ENCODE peak calls at places on chromosomes 7 and 10, in five cellular contexts. Z is NCI-H510A treated with DMSO at 0.1 percent for 48 hours, P is hepatocyte, C is ovary, L is cerebellum. X is an unnamed sample.

GRCh38 chr7:107961399-107961798 is 41.6 kb downstream of the LAMB1 start:
- DNase-seq in C (peak), L (no peak), P (no peak), Z (no peak), X (no peak)

GRCh38 chr10:29618341-29619171 is 16.2 kb downstream of the SVIL start:
- DNase-seq in L (no peak), C (peak), P (peak), Z (peak), X (no peak)

GRCh38 chr7:98974906-98975816 is 96.8 kb downstream of the TRRAP start:
- DNase-seq in C (no peak), P (no peak), L (peak), Z (no peak), X (no peak)

GRCh38 chr7:91228927-91229326 is 35.3 kb upstream of the FZD1 start:
- DNase-seq in P (no peak), L (peak), Z (no peak), C (no peak), X (no peak)

GRCh38 chr7:151550601-151551286 is 31.0 kb upstream of the RHEB start:
- DNase-seq in L (no peak), C (no peak), P (peak), Z (peak), X (peak)

GRCh38 chr7:111012799-111013675 is 77.9 kb upstream of the LRRN3 start:
- DNase-seq in C (no peak), L (no peak), Z (no peak), P (no peak), X (no peak)

GRCh38 chr10:15211464-15211979 is 43.0 kb upstream of the NMT2 start:
- DNase-seq in C (no peak), L (no peak), P (no peak), Z (no peak), X (no peak)

GRCh38 chr10:79268100-79268670 is 79.1 kb upstream of the PPIF start:
- DNase-seq in C (no peak), Z (no peak), P (no peak), L (no peak), X (no peak)

GRCh38 chr10:14880201-14880600 is 1.5 kb downstream of the SUV39H2 start:
- DNase-seq in P (peak), Z (no peak), L (no peak), C (no peak), X (peak)

GRCh38 chr7:8442814-8443304 is 9.4 kb downstream of the NXPH1 start:
- DNase-seq in P (peak), C (no peak), Z (peak), L (no peak), X (peak)

GRCh38 chr7:29193316-29194205 is 1.0 kb upstream of the CHN2 start:
- DNase-seq in Z (no peak), C (no peak), P (peak), L (peak), X (no peak)

GRCh38 chr10:132311338-132311939 is 3.7 kb upstream of the STK32C start:
- DNase-seq in C (no peak), P (peak), Z (peak), L (no peak), X (no peak)

GRCh38 chr10:87658383-87658795 is 1.3 kb upstream of the PAPSS2 start:
- DNase-seq in P (no peak), C (no peak), Z (peak), L (no peak), X (peak)

GRCh38 chr10:8034666-8035640 is 19.5 kb upstream of the GATA3 start:
- DNase-seq in L (no peak), Z (no peak), C (no peak), P (no peak), X (no peak)

GRCh38 chr7:80748302-80749042 is 110.0 kb downstream of the CD36 start:
- DNase-seq in L (no peak), Z (no peak), P (no peak), C (no peak), X (peak)

GRCh38 chr7:30148951-30149459 is 14.2 kb downstream of the MTURN start:
- DNase-seq in P (no peak), L (peak), C (no peak), Z (peak), X (no peak)

GRCh38 chr7:2175514-2175913 is 57.2 kb downstream of the MAD1L1 start:
- DNase-seq in L (no peak), Z (no peak), C (peak), P (peak), X (peak)

GRCh38 chr10:132921086-132921485 is 21.3 kb downstream of the CFAP46 start:
- DNase-seq in C (no peak), P (no peak), Z (no peak), L (no peak), X (no peak)

GRCh38 chr7:11228515-11228914 is 254.8 kb downstream of the PHF14 start:
- DNase-seq in C (peak), P (no peak), L (peak), Z (peak), X (peak)

GRCh38 chr10:87635498-87636312 is 24.0 kb upstream of the PAPSS2 start:
- DNase-seq in Z (no peak), L (no peak), P (peak), C (no peak), X (peak)

GRCh38 chr10:86376852-86377796 is 10.5 kb upstream of the GRID1 start:
- DNase-seq in P (peak), C (peak), L (peak), Z (peak), X (peak)

GRCh38 chr7:11911900-11912299 is 79.9 kb upstream of the THSD7A start:
- DNase-seq in P (no peak), L (no peak), Z (no peak), C (no peak), X (no peak)

GRCh38 chr7:26291251-26291650 is 411 bp upstream of the SNX10 start:
- DNase-seq in C (no peak), Z (no peak), P (no peak), L (no peak), X (no peak)

GRCh38 chr7:102286237-102287081 is at the start of gene SH2B2:
- DNase-seq in L (peak), C (peak), Z (peak), P (peak), X (peak)

GRCh38 chr10:19541299-19541698 is 274.9 kb upstream of the PLXDC2 start:
- DNase-seq in P (no peak), L (no peak), Z (no peak), C (no peak), X (no peak)

GRCh38 chr7:51456471-51457060 is 140.0 kb upstream of the COBL start:
- DNase-seq in P (no peak), Z (no peak), L (no peak), C (no peak), X (no peak)

GRCh38 chr10:32005050-32005449 is 51.2 kb downstream of the KIF5B start:
- DNase-seq in L (no peak), C (no peak), Z (peak), P (peak), X (peak)

GRCh38 chr7:130084037-130084875 is 13.9 kb downstream of the KLHDC10 start:
- DNase-seq in P (no peak), L (no peak), Z (peak), C (no peak), X (peak)

GRCh38 chr7:92750961-92751360 is 85.4 kb downstream of the CDK6 start:
- DNase-seq in P (no peak), C (no peak), L (no peak), Z (no peak), X (peak)

GRCh38 chr7:44740040-44740439 is 8.6 kb upstream of the ZMIZ2 start:
- DNase-seq in L (no peak), C (no peak), Z (no peak), P (no peak), X (no peak)

GRCh38 chr7:92868683-92869293 is 32.4 kb upstream of the CDK6 start:
- DNase-seq in P (no peak), C (no peak), Z (no peak), L (no peak), X (no peak)

GRCh38 chr7:103636153-103636552 is 190.1 kb upstream of the SLC26A5 start:
- DNase-seq in Z (no peak), L (no peak), P (no peak), C (no peak), X (peak)

GRCh38 chr7:3991771-3992231 is 690.3 kb upstream of the FOXK1 start:
- DNase-seq in L (no peak), P (no peak), C (no peak), Z (no peak), X (no peak)

X was measured in lung microvascular endothelial cell.